ENCODE peak calls at places on chromosomes 1 and 21, in five cellular contexts. F is nucleus accumbens; C is EH; G is stimulated activated CD8-positive, alpha-beta memory T cell treated with anti-CD3 and anti-CD28 coated beads, Interleukin-15, amount 100 ng/mL, for 4 hours; S is renal cortical epithelial cell. W is an unnamed sample.

GRCh38 chr1:103948526-103948925 is 198.8 kb downstream of the AMY1C start:
- DNase-seq in F (no peak), C (no peak), G (no peak), S (no peak), W (no peak)

GRCh38 chr1:228073061-228073869 is 9.2 kb upstream of the ARF1 start:
- DNase-seq in F (no peak), C (no peak), G (no peak), S (no peak), W (no peak)

GRCh38 chr1:1434131-1434811 is 1.2 kb upstream of the VWA1 start:
- DNase-seq in F (peak), C (no peak), G (no peak), S (no peak), W (no peak)

GRCh38 chr1:3727042-3727824 is 25.0 kb upstream of the CCDC27 start:
- DNase-seq in F (peak), C (peak), G (no peak), S (no peak), W (no peak)

GRCh38 chr1:27590917-27591508 is 12.9 kb downstream of the AHDC1 start:
- DNase-seq in F (no peak), C (no peak), G (no peak), S (no peak), W (no peak)

GRCh38 chr1:1216770-1217620 is 3.0 kb upstream of the TNFRSF4 start:
- DNase-seq in F (no peak), C (no peak), G (no peak), S (no peak), W (no peak)

GRCh38 chr1:33381979-33382378 is 48.9 kb downstream of the PHC2 start:
- DNase-seq in F (no peak), C (no peak), G (no peak), S (no peak), W (no peak)

GRCh38 chr21:27693376-27693775 is 726.5 kb upstream of the ADAMTS5 start:
- DNase-seq in F (no peak), C (peak), G (no peak), S (peak), W (peak)

GRCh38 chr1:218294531-218294930 is 9.4 kb downstream of the RRP15 start:
- DNase-seq in F (no peak), C (peak), G (no peak), S (peak), W (peak)

GRCh38 chr1:243539636-243540035 is 283.8 kb downstream of the SDCCAG8 start:
- DNase-seq in F (no peak), C (peak), G (no peak), S (no peak), W (peak)

GRCh38 chr1:208036177-208036808 is 125.4 kb upstream of the CD34 start:
- DNase-seq in F (no peak), C (peak), G (no peak), S (peak), W (peak)

GRCh38 chr1:185228979-185229378 is 72.0 kb downstream of the SWT1 start:
- DNase-seq in F (no peak), C (no peak), G (no peak), S (no peak), W (no peak)

GRCh38 chr1:100511058-100511457 is 26.9 kb upstream of the GPR88 start:
- DNase-seq in F (no peak), C (no peak), G (no peak), S (no peak), W (no peak)

GRCh38 chr21:32456497-32456918 is 44.0 kb downstream of the EVA1C start:
- DNase-seq in F (no peak), C (peak), G (no peak), S (peak), W (peak)

GRCh38 chr1:74775735-74776134 is 42.8 kb downstream of the TYW3 start:
- DNase-seq in F (no peak), C (no peak), G (no peak), S (no peak), W (no peak)

GRCh38 chr1:190475394-190476250 is 2.0 kb downstream of the BRINP3 start:
- DNase-seq in F (peak), C (no peak), G (no peak), S (peak), W (peak)

GRCh38 chr1:167297222-167298214 is 76.8 kb downstream of the POU2F1 start:
- DNase-seq in F (no peak), C (no peak), G (no peak), S (peak), W (peak)

GRCh38 chr1:82934069-82934468 is 1064.9 kb downstream of the TTLL7 start:
- DNase-seq in F (no peak), C (no peak), G (no peak), S (no peak), W (no peak)

GRCh38 chr1:111990878-111991760 is 1.7 kb upstream of the KCND3 start:
- DNase-seq in F (peak), C (peak), G (no peak), S (peak), W (peak)

GRCh38 chr1:219085988-219086387 is 87.7 kb upstream of the LYPLAL1 start:
- DNase-seq in F (no peak), C (peak), G (no peak), S (peak), W (peak)

GRCh38 chr1:216742625-216743024 is 19.4 kb upstream of the ESRRG start:
- DNase-seq in F (no peak), C (no peak), G (no peak), S (peak), W (peak)

GRCh38 chr1:150484861-150485260 is 2.4 kb upstream of the TARS2 start:
- DNase-seq in F (no peak), C (peak), G (no peak), S (peak), W (peak)

GRCh38 chr21:15054606-15055239 is 10.1 kb downstream of the NRIP1 start:
- DNase-seq in F (no peak), C (peak), G (no peak), S (no peak), W (no peak)

GRCh38 chr1:204670152-204670927 is 15.2 kb downstream of the LRRN2 start:
- DNase-seq in F (no peak), C (peak), G (no peak), S (peak), W (peak)

GRCh38 chr1:173257805-173258204 is 50.7 kb upstream of the TNFSF4 start:
- DNase-seq in F (no peak), C (peak), G (no peak), S (no peak), W (peak)

GRCh38 chr1:154696001-154696400 is 88.0 kb upstream of the ADAR start:
- DNase-seq in F (no peak), C (no peak), G (no peak), S (no peak), W (peak)

GRCh38 chr1:28891256-28891655 is 23.1 kb upstream of the EPB41 start:
- DNase-seq in F (no peak), C (no peak), G (no peak), S (no peak), W (no peak)

GRCh38 chr21:45283611-45284455 is 3.9 kb downstream of the POFUT2 start:
- DNase-seq in F (no peak), C (no peak), G (no peak), S (no peak), W (no peak)

GRCh38 chr1:63914241-63914640 is 140.4 kb downstream of the ROR1 start:
- DNase-seq in F (no peak), C (no peak), G (no peak), S (no peak), W (no peak)

GRCh38 chr1:6991271-6991670 is 206.0 kb downstream of the CAMTA1 start:
- DNase-seq in F (no peak), C (peak), G (no peak), S (peak), W (peak)

GRCh38 chr1:202107801-202108731 is 14.7 kb upstream of the GPR37L1 start:
- DNase-seq in F (no peak), C (no peak), G (no peak), S (peak), W (peak)

GRCh38 chr1:115642168-115643072 is 650 bp downstream of the VANGL1 start:
- DNase-seq in F (no peak), C (peak), G (peak), S (peak), W (peak)

GRCh38 chr1:167563579-167564246 is 10.2 kb upstream of the CREG1 start:
- DNase-seq in F (peak), C (peak), G (no peak), S (peak), W (no peak)

GRCh38 chr1:218930879-218931278 is 242.8 kb upstream of the LYPLAL1 start:
- DNase-seq in F (no peak), C (peak), G (no peak), S (no peak), W (peak)

GRCh38 chr1:94325379-94326302 is 88.3 kb upstream of the ARHGAP29 start:
- DNase-seq in F (no peak), C (peak), G (no peak), S (peak), W (peak)